ENCODE peak calls at places on chromosomes 13 and 19, in seven cellular contexts. X is AG08395; U is stimulated activated CD4-positive, alpha-beta T cell treated with anti-CD3 and anti-CD28 coated beads, Interleukin-15, amount 100 ng/mL, for 24 hours; W is cardiac fibroblast; H is NCI-H1092; K is choroid plexus epithelial cell; Q is activated CD8-positive, alpha-beta memory T cell treated with anti-CD3 and anti-CD28 coated beads for 1 hour. Z is an unnamed sample.

GRCh38 chr19:6065685-6066365 is 44.5 kb downstream of the RFX2 start:
- DNase-seq in W (peak; percentile 58), X (peak; percentile 51), Q (peak; percentile 29), H (peak; percentile 53), U (peak; percentile 46), K (no peak), Z (peak; percentile 17)

GRCh38 chr13:31588331-31588730 is 151.0 kb upstream of the RXFP2 start:
- DNase-seq in K (no peak), X (no peak), H (no peak), U (no peak), W (no peak), Q (no peak), Z (no peak)

GRCh38 chr19:16825312-16826168 is 3.7 kb upstream of the SIN3B start:
- DNase-seq in H (no peak), K (peak; percentile 85), U (no peak), Q (no peak), X (peak; percentile 48), W (peak; percentile 73), Z (peak; percentile 85)

GRCh38 chr19:46471116-46471733 is at the start of gene PNMA8A:
- DNase-seq in Q (no peak), X (peak; percentile 72), H (peak; percentile 89), W (peak; percentile 94), K (peak; percentile 77), U (peak; percentile 19), Z (peak; percentile 72)

GRCh38 chr19:35025969-35026368 is 4.3 kb upstream of the SCN1B start:
- DNase-seq in U (no peak), H (no peak), W (no peak), K (no peak), X (no peak), Q (no peak), Z (no peak)

GRCh38 chr13:50410921-50411712 is 395.9 kb downstream of the KCNRG start:
- DNase-seq in U (peak; percentile 28), K (peak; percentile 72), X (peak; percentile 89), H (no peak), W (peak; percentile 82), Q (no peak), Z (peak; percentile 89)

GRCh38 chr19:38452430-38453366 is 19.2 kb downstream of the RYR1 start:
- DNase-seq in U (peak; percentile 48), H (no peak), K (no peak), X (no peak), W (no peak), Q (no peak), Z (no peak)

GRCh38 chr19:38898788-38899446 is 501 bp downstream of the SIRT2 start:
- DNase-seq in K (peak; percentile 32), U (no peak), X (peak; percentile 20), H (no peak), Q (no peak), W (peak; percentile 20), Z (peak; percentile 22)

GRCh38 chr19:46350758-46351159 is 3.9 kb downstream of the PPP5C start:
- DNase-seq in H (no peak), Q (no peak), X (no peak), U (peak; percentile 55), W (no peak), K (no peak), Z (no peak)

GRCh38 chr13:110265682-110266430 is 41.1 kb downstream of the COL4A1 start:
- DNase-seq in H (no peak), W (no peak), K (no peak), Q (no peak), X (no peak), U (no peak), Z (no peak)

GRCh38 chr19:13441810-13442512 is 64.3 kb downstream of the CACNA1A start:
- DNase-seq in W (peak; percentile 41), U (peak; percentile 50), X (peak; percentile 66), K (peak; percentile 27), Q (peak; percentile 31), H (no peak), Z (peak; percentile 46)

GRCh38 chr13:42275098-42275471 is 3.1 kb downstream of the AKAP11 start:
- DNase-seq in Q (no peak), X (no peak), K (no peak), H (no peak), W (no peak), U (no peak), Z (no peak)

GRCh38 chr13:70987043-70987442 is 878.8 kb upstream of the KLHL1 start:
- DNase-seq in U (no peak), Q (no peak), K (no peak), X (no peak), W (no peak), H (no peak), Z (no peak)

GRCh38 chr19:5542665-5543064 is 25.1 kb downstream of the TINCR start:
- DNase-seq in H (no peak), Q (no peak), W (peak; percentile 9), X (no peak), K (peak; percentile 10), U (no peak), Z (no peak)

GRCh38 chr19:13700621-13701020 is 63.7 kb upstream of the MRI1 start:
- DNase-seq in H (no peak), W (no peak), X (no peak), Q (no peak), K (no peak), U (no peak), Z (no peak)

GRCh38 chr19:18006895-18007604 is 920 bp upstream of the ARRDC2 start:
- DNase-seq in U (peak; percentile 84), X (peak; percentile 86), Q (peak; percentile 72), H (peak; percentile 53), W (peak; percentile 77), K (peak; percentile 81), Z (peak; percentile 72)

GRCh38 chr19:19053508-19054314 is 10.1 kb upstream of the SLC25A42 start:
- DNase-seq in U (peak; percentile 64), Q (peak; percentile 58), H (peak; percentile 13), K (peak; percentile 70), X (peak; percentile 67), W (peak; percentile 68), Z (peak; percentile 65)

GRCh38 chr19:8811315-8812172 is 20.6 kb downstream of the ZNF558 start:
- DNase-seq in X (no peak), W (peak; percentile 6), H (no peak), U (no peak), K (peak; percentile 19), Q (no peak), Z (peak; percentile 4)

GRCh38 chr13:28442872-28443271 is 52.1 kb downstream of the FLT1 start:
- DNase-seq in W (no peak), Q (no peak), X (no peak), K (no peak), H (no peak), U (no peak), Z (no peak)

GRCh38 chr19:45477713-45478453 is 10.1 kb downstream of the FOSB start:
- DNase-seq in U (peak; percentile 53), K (no peak), Q (no peak), W (no peak), H (no peak), X (no peak), Z (no peak)